ENCODE peak calls at places on chromosome 12, in ten cellular contexts. J, O, Y, L, K, D, U, M, P and B are unnamed samples.
A peak's percentile ranks its signal among the peaks of the same experiment; 100 is the strongest.

GRCh38 chr12:63967358-63967757 is 122.9 kb downstream of the SRGAP1 start:
- DNase-seq in U (no peak), K (no peak), P (no peak), D (no peak), M (no peak), J (no peak), L (no peak), Y (no peak), O (peak; percentile 34), B (no peak)

GRCh38 chr12:27521066-27521465 is 2.9 kb upstream of the PPFIBP1 start:
- DNase-seq in U (no peak), O (no peak), M (no peak), Y (no peak), D (no peak), J (no peak), P (no peak), K (no peak), L (no peak), B (no peak)

GRCh38 chr12:69042970-69043369 is 110.0 kb upstream of the CPM start:
- DNase-seq in P (no peak), U (no peak), J (no peak), Y (no peak), D (no peak), O (no peak), K (no peak), L (no peak), M (no peak), B (no peak)

GRCh38 chr12:52899338-52900035 is 5.4 kb downstream of the KRT8 start:
- DNase-seq in U (no peak), M (no peak), D (no peak), L (no peak), J (no peak), O (no peak), P (no peak), Y (no peak), K (no peak), B (no peak)

GRCh38 chr12:124273630-124274029 is 21.3 kb upstream of the RFLNA start:
- DNase-seq in D (peak; percentile 22), L (no peak), K (no peak), M (peak; percentile 69), O (peak; percentile 50), P (no peak), U (no peak), Y (no peak), J (no peak), B (no peak)

GRCh38 chr12:108685469-108686247 is 45.7 kb downstream of the CORO1C start:
- DNase-seq in K (no peak), Y (no peak), J (no peak), D (no peak), L (no peak), P (no peak), M (no peak), U (no peak), O (no peak), B (no peak)

GRCh38 chr12:30979371-30980259 is 53.1 kb downstream of the TSPAN11 start:
- DNase-seq in L (no peak), U (no peak), J (no peak), P (no peak), M (no peak), O (no peak), K (no peak), Y (no peak), D (no peak), B (no peak)

GRCh38 chr12:55657282-55657681 is 20.6 kb downstream of the OR10P1 start:
- DNase-seq in Y (no peak), U (no peak), K (no peak), J (no peak), D (no peak), M (no peak), O (no peak), L (no peak), P (no peak), B (no peak)

GRCh38 chr12:14059538-14059937 is 78.1 kb upstream of the GRIN2B start:
- DNase-seq in M (no peak), O (peak; percentile 62), U (no peak), K (no peak), J (no peak), D (no peak), Y (no peak), L (peak; percentile 17), P (no peak), B (no peak)

GRCh38 chr12:48078901-48079300 is 27.0 kb downstream of the SENP1 start:
- DNase-seq in D (no peak), M (no peak), O (peak; percentile 14), L (no peak), U (no peak), P (no peak), K (no peak), J (no peak), Y (no peak), B (no peak)

GRCh38 chr12:6548556-6549378 is 7.1 kb downstream of the IFFO1 start:
- DNase-seq in O (no peak), Y (no peak), U (no peak), D (no peak), L (no peak), K (no peak), M (no peak), P (no peak), J (no peak), B (no peak)

GRCh38 chr12:94603434-94604068 is 46.8 kb downstream of the TMCC3 start:
- DNase-seq in D (peak; percentile 61), L (peak; percentile 22), M (no peak), O (peak; percentile 48), K (no peak), P (peak; percentile 73), J (peak; percentile 68), U (no peak), Y (peak; percentile 26), B (no peak)

GRCh38 chr12:117013726-117014125 is 85.5 kb downstream of the TESC start:
- DNase-seq in O (no peak), L (no peak), P (no peak), K (no peak), U (no peak), Y (no peak), D (no peak), M (no peak), J (no peak), B (no peak)

GRCh38 chr12:6605425-6606330 is 1.5 kb downstream of the CHD4 start:
- DNase-seq in J (peak; percentile 51), K (no peak), Y (no peak), O (peak; percentile 33), U (no peak), P (no peak), L (peak; percentile 51), M (no peak), D (peak; percentile 52), B (no peak)

GRCh38 chr12:51886021-51886710 is 1.7 kb upstream of the ANKRD33 start:
- DNase-seq in O (peak; percentile 55), P (no peak), J (no peak), L (no peak), D (peak; percentile 73), K (peak; percentile 76), Y (no peak), U (no peak), M (no peak), B (no peak)

GRCh38 chr12:41468756-41469155 is 280.6 kb downstream of the PDZRN4 start:
- DNase-seq in L (no peak), Y (no peak), K (no peak), O (no peak), M (no peak), U (no peak), P (no peak), J (no peak), D (no peak), B (no peak)

GRCh38 chr12:132525833-132526455 is 36.0 kb downstream of the FBRSL1 start:
- DNase-seq in U (no peak), P (no peak), Y (no peak), K (no peak), D (no peak), O (no peak), J (no peak), M (no peak), L (peak; percentile 53), B (no peak)